ENCODE peak calls at places on chromosome 13, in seven cellular contexts. R, H, O, C, W, V and E are unnamed samples. For H3K9me3, the result is how much of the 10 kb centered on the place peaks cover.

GRCh38 chr13:26499209-26499601 is 58.3 kb upstream of the WASF3 start:
- DNase-seq in V (no peak), W (no peak), C (no peak), O (no peak), H (no peak), R (no peak), E (no peak)

GRCh38 chr13:71820699-71821098 is 46.3 kb downstream of the DACH1 start:
- DNase-seq in W (no peak), C (no peak), H (no peak), R (no peak), V (no peak), O (no peak), E (no peak)

GRCh38 chr13:101626925-101627555 is 174.6 kb downstream of the ITGBL1 start:
- DNase-seq in H (no peak), V (no peak), R (peak), W (no peak), C (no peak), O (no peak), E (peak)

GRCh38 chr13:26923824-26924605 is 163.4 kb upstream of the GPR12 start:
- DNase-seq in W (no peak), H (peak), O (no peak), C (no peak), R (no peak), V (peak), E (no peak)

GRCh38 chr13:23629566-23630272 is 59.5 kb downstream of the TNFRSF19 start:
- DNase-seq in V (no peak), O (no peak), H (no peak), W (no peak), C (no peak), R (no peak), E (no peak)

GRCh38 chr13:105343134-105343806 is 1192.2 kb downstream of the EFNB2 start:
- DNase-seq in O (no peak), C (no peak), V (no peak), R (no peak), W (no peak), H (no peak), E (no peak)

GRCh38 chr13:21053231-21053630 is 8.2 kb downstream of the LATS2 start:
- DNase-seq in W (no peak), R (no peak), V (no peak), C (no peak), O (no peak), H (no peak), E (no peak)

GRCh38 chr13:79492313-79492798 is 11.4 kb downstream of the NDFIP2 start:
- DNase-seq in W (no peak), R (no peak), V (no peak), H (no peak), O (no peak), C (no peak), E (no peak)

GRCh38 chr13:81197483-81197882 is 856.6 kb upstream of the SPRY2 start:
- DNase-seq in H (no peak), V (no peak), R (no peak), O (no peak), C (no peak), W (no peak), E (no peak)

GRCh38 chr13:67351114-67351513 is 121.0 kb upstream of the PCDH9 start:
- DNase-seq in O (no peak), C (no peak), V (no peak), W (no peak), H (no peak), R (no peak), E (no peak)

GRCh38 chr13:91154954-91155353 is 192.5 kb upstream of the MIR17HG start:
- DNase-seq in O (no peak), V (no peak), H (no peak), R (no peak), W (no peak), C (peak), E (no peak)

GRCh38 chr13:28077231-28077630 is 23.1 kb downstream of the FLT3 start:
- DNase-seq in W (no peak), H (no peak), O (no peak), V (no peak), C (no peak), R (no peak), E (no peak)

GRCh38 chr13:50589651-50590054 is 253.8 kb downstream of the DLEU7 start:
- DNase-seq in O (no peak), V (no peak), W (no peak), H (peak), C (no peak), R (no peak), E (no peak)

GRCh38 chr13:109892101-109892500 is 105.7 kb upstream of the IRS2 start:
- DNase-seq in V (no peak), H (no peak), C (no peak), O (no peak), R (no peak), W (no peak), E (no peak)
- H3K9me3 ChIP-seq in V (under half), H (under half), C (under half), O (under half), R (under half), W (under half), E (under half)

DNA sequence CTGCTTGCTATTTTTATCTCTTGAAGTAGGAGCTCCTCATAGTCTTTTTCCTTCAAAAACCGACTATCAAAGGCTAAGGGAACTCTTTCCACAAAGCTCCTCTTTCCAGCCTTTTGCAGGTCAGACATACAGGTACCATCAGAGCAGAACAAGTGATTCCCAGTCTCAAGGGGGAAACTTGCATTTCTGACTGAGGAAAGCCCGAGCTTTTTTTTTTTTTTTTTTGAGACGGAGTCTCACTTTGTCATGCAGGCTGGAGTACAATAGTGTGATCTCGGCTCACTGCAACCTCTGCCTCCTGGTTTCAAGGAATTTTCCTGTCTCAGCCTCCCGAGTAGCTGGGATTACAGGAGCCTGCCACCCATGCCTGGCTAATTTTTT is 32.0 kb downstream of the RUBCNL start:
- DNase-seq in H (no peak), R (no peak), O (no peak), W (no peak), V (no peak), C (no peak), E (no peak)
- H3K4me3 ChIP-seq in H (no peak), R (no peak), O (no peak), W (no peak), V (no peak), C (no peak), E (no peak)

GRCh38 chr13:113730145-113730750 is 28.8 kb upstream of the TMEM255B start:
- DNase-seq in C (peak), O (no peak), W (no peak), R (no peak), H (no peak), V (no peak), E (no peak)
- H3K9me3 ChIP-seq in C (under half), O (under half), W (under half), R (under half), H (under half), V (under half), E (under half)

DNA sequence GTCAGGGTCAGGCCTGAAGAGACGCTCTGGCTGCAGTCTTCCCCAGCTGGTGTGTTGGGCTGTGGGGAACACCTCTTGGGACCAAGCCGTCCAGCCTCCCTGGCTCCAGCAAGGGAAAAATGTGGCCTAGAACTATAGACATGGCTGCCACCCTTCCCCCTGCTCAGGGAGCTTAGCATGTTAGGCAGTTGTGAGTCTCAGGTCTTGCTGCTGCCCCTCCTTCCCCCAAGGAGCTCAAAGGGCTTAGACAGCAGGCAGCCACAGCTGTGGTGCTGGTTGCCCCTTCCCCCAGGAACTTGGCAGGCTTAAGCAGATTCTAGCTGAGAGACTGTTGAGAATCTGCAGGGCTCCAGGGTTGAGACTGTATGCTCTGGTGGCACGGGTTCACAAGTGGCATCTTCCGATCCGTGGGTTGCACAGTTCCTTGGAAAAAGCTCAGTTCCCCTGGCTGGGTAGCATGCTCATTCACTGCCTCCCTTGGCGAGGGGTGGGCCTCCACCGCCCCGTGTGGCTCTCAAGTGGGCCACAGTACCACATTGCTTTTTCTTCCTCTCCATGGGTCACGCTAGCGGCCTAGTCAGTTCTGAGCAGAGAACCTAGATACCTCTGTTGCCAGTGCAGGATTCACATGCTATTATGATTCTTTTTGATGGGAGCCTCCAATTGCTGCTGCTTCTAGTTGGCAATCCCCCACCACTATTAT is 1258.6 kb downstream of the OLFM4 start:
- DNase-seq in C (no peak), R (no peak), W (no peak), O (no peak), V (no peak), H (no peak), E (no peak)
- H3K4me3 ChIP-seq in C (no peak), R (no peak), W (no peak), O (no peak), V (no peak), H (no peak), E (no peak)

GRCh38 chr13:19056984-19057490 is 124.6 kb downstream of the TUBA3C start:
- DNase-seq in R (no peak), W (no peak), C (no peak), O (no peak), H (no peak), V (no peak), E (no peak)

GRCh38 chr13:19056355-19056880 is 125.2 kb downstream of the TUBA3C start:
- DNase-seq in W (no peak), O (no peak), C (no peak), H (no peak), R (no peak), V (no peak), E (no peak)

GRCh38 chr13:19058566-19058965 is 123.1 kb downstream of the TUBA3C start:
- DNase-seq in V (no peak), C (no peak), O (no peak), H (no peak), R (no peak), W (no peak), E (no peak)

GRCh38 chr13:19059016-19059780 is 122.4 kb downstream of the TUBA3C start:
- DNase-seq in W (no peak), R (no peak), V (no peak), H (no peak), O (no peak), C (no peak), E (no peak)

DNA sequence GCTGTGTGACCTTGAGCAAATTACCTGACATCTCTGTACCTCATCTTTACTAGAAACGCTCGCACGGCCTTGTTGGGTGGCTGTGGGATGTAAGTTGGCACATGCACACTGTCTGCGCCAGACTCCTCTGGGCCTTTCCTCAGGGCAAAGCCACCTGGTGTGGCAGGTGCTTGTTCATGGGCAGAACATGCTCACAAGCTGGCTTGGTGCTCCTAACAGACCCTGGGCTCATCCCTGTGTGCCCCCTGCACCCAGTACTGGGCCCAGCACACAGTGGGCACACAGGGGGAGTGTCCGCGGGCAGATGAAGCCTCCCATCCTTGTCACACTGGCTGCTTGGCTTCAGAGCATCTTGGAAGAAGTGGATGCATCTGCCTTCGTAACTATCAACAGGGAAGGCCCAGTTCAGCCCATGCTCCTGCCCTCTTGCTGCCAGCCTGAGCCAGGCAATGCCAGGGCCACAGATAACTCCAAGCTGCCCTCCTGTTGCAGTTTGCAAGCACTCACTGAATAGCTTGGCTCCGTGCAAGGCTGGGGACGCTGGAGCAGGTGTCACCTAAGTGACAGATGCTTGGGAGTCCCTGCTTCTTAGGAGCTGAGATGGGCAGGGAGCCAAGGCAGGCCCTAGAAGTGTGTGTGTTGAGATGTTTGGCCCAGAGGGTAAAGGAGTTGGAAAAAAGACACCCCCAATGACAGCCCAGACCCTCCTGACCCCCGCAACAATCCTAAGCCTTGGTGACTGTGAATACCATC is 123.9 kb downstream of the TUBA3C start:
- DNase-seq in C (no peak), O (no peak), H (no peak), V (no peak), W (no peak), R (no peak), E (no peak)
- H3K9me3 ChIP-seq in C (under half), O (under half), H (under half), V (under half), W (under half), R (under half), E (under half)

DNA sequence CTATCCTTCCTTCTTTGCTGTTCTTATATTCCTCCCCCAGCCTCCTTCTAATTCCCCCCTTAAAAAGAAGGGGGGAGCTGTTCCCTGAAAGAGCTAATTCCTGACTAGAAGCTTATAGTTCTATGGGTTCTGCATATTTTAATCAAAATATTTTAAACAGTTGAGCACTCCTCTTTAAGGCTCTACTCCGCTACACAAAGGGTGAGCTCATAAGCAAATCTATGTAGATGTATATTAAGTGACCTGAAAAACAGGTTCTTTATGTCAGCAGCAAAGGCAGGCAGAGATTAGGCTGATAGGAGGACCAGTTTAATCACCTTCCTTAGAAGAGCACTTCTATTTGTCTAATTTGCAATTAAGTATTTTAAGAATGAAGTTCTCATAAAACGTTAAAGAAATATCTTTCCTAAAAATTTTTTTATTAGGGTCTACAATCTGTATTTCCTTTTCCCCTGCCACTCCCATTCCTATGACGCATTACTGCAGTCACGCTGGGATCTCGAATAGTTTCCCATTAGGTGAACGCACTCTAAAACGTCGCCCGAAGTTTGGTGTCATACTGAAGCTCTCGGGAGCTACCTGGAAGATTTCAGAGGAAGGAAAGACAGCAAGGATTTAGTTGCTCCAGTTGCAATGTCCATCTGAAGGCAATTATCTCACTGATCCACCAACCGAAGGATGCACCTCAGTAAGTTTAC is 5.1 kb downstream of the EFNB2 start:
- DNase-seq in R (peak), W (no peak), H (no peak), O (peak), C (no peak), V (no peak), E (no peak)
- H3K4me3 ChIP-seq in R (no peak), W (no peak), H (no peak), O (peak), C (peak), V (peak), E (no peak)